ENCODE peak calls at places on chromosomes 6 and 20, in ten cellular contexts. One of them, this sample, is unnamed.

GRCh38 chr6:109740787-109741186 is 49.7 kb downstream of the FIG4 start:
- DNase-seq in WTC11: no peak
- DNase-seq in SJSA1: no peak
- DNase-seq in astrocyte of the spinal cord: no peak
- DNase-seq in aorta: no peak
- DNase-seq in foreskin fibroblast: no peak
- DNase-seq in left ventricle myocardium inferior: no peak
- DNase-seq in GM23248: no peak
- DNase-seq in activated CD8-positive, alpha-beta memory T cell treated with anti-CD3 and anti-CD28 coated beads for 48 hours: no peak
- DNase-seq in effector memory CD8-positive, alpha-beta T cell: no peak
- DNase-seq in this sample: no peak

GRCh38 chr20:37245181-37245580 is 16.4 kb downstream of the GHRH start:
- DNase-seq in WTC11: no peak
- DNase-seq in SJSA1: no peak
- DNase-seq in astrocyte of the spinal cord: no peak
- DNase-seq in aorta: no peak
- DNase-seq in foreskin fibroblast: no peak
- DNase-seq in left ventricle myocardium inferior: no peak
- DNase-seq in GM23248: no peak
- DNase-seq in activated CD8-positive, alpha-beta memory T cell treated with anti-CD3 and anti-CD28 coated beads for 48 hours: no peak
- DNase-seq in effector memory CD8-positive, alpha-beta T cell: no peak
- DNase-seq in this sample: no peak

GRCh38 chr20:39108746-39109145 is 146.6 kb downstream of the DHX35 start:
- DNase-seq in WTC11: no peak
- DNase-seq in SJSA1: no peak
- DNase-seq in astrocyte of the spinal cord: no peak
- DNase-seq in aorta: no peak
- DNase-seq in foreskin fibroblast: peak; percentile 34
- DNase-seq in left ventricle myocardium inferior: no peak
- DNase-seq in GM23248: peak; percentile 76
- DNase-seq in activated CD8-positive, alpha-beta memory T cell treated with anti-CD3 and anti-CD28 coated beads for 48 hours: no peak
- DNase-seq in effector memory CD8-positive, alpha-beta T cell: no peak
- DNase-seq in this sample: no peak

GRCh38 chr20:15703171-15703911 is 869.9 kb downstream of the KIF16B start:
- DNase-seq in WTC11: no peak
- DNase-seq in SJSA1: peak; percentile 19
- DNase-seq in astrocyte of the spinal cord: peak; percentile 84
- DNase-seq in aorta: no peak
- DNase-seq in foreskin fibroblast: peak; percentile 79
- DNase-seq in left ventricle myocardium inferior: no peak
- DNase-seq in GM23248: peak; percentile 84
- DNase-seq in activated CD8-positive, alpha-beta memory T cell treated with anti-CD3 and anti-CD28 coated beads for 48 hours: no peak
- DNase-seq in effector memory CD8-positive, alpha-beta T cell: no peak
- DNase-seq in this sample: no peak

GRCh38 chr6:37237789-37238188 is 19.8 kb upstream of the TBC1D22B start:
- DNase-seq in WTC11: no peak
- DNase-seq in SJSA1: no peak
- DNase-seq in astrocyte of the spinal cord: no peak
- DNase-seq in aorta: no peak
- DNase-seq in foreskin fibroblast: no peak
- DNase-seq in left ventricle myocardium inferior: no peak
- DNase-seq in GM23248: no peak
- DNase-seq in activated CD8-positive, alpha-beta memory T cell treated with anti-CD3 and anti-CD28 coated beads for 48 hours: no peak
- DNase-seq in effector memory CD8-positive, alpha-beta T cell: no peak
- DNase-seq in this sample: no peak

GRCh38 chr20:5095454-5095853 is 24.3 kb downstream of the PCNA start:
- DNase-seq in WTC11: no peak
- DNase-seq in SJSA1: no peak
- DNase-seq in astrocyte of the spinal cord: no peak
- DNase-seq in aorta: no peak
- DNase-seq in foreskin fibroblast: no peak
- DNase-seq in left ventricle myocardium inferior: no peak
- DNase-seq in GM23248: no peak
- DNase-seq in activated CD8-positive, alpha-beta memory T cell treated with anti-CD3 and anti-CD28 coated beads for 48 hours: no peak
- DNase-seq in effector memory CD8-positive, alpha-beta T cell: no peak
- DNase-seq in this sample: no peak

GRCh38 chr6:30450908-30451818 is 38.1 kb upstream of the HLA-E start:
- DNase-seq in WTC11: peak; percentile 59
- DNase-seq in SJSA1: peak; percentile 57
- DNase-seq in astrocyte of the spinal cord: peak; percentile 84
- DNase-seq in aorta: peak; percentile 88
- DNase-seq in foreskin fibroblast: peak; percentile 36
- DNase-seq in left ventricle myocardium inferior: peak; percentile 44
- DNase-seq in GM23248: peak; percentile 73
- DNase-seq in activated CD8-positive, alpha-beta memory T cell treated with anti-CD3 and anti-CD28 coated beads for 48 hours: peak; percentile 12
- DNase-seq in effector memory CD8-positive, alpha-beta T cell: peak; percentile 57
- DNase-seq in this sample: peak; percentile 47

GRCh38 chr6:102402635-102403329 is 1009.3 kb downstream of the GRIK2 start:
- DNase-seq in WTC11: no peak
- DNase-seq in SJSA1: no peak
- DNase-seq in astrocyte of the spinal cord: no peak
- DNase-seq in aorta: no peak
- DNase-seq in foreskin fibroblast: no peak
- DNase-seq in left ventricle myocardium inferior: no peak
- DNase-seq in GM23248: no peak
- DNase-seq in activated CD8-positive, alpha-beta memory T cell treated with anti-CD3 and anti-CD28 coated beads for 48 hours: no peak
- DNase-seq in effector memory CD8-positive, alpha-beta T cell: no peak
- DNase-seq in this sample: no peak

GRCh38 chr6:105091140-105091829 is 88.5 kb downstream of the POPDC3 start:
- DNase-seq in WTC11: no peak
- DNase-seq in SJSA1: no peak
- DNase-seq in astrocyte of the spinal cord: no peak
- DNase-seq in aorta: no peak
- DNase-seq in foreskin fibroblast: no peak
- DNase-seq in left ventricle myocardium inferior: no peak
- DNase-seq in GM23248: no peak
- DNase-seq in activated CD8-positive, alpha-beta memory T cell treated with anti-CD3 and anti-CD28 coated beads for 48 hours: no peak
- DNase-seq in effector memory CD8-positive, alpha-beta T cell: no peak
- DNase-seq in this sample: peak; percentile 63

GRCh38 chr6:99022039-99022609 is 74.4 kb upstream of the FBXL4 start:
- DNase-seq in WTC11: no peak
- DNase-seq in SJSA1: no peak
- DNase-seq in astrocyte of the spinal cord: no peak
- DNase-seq in aorta: no peak
- DNase-seq in foreskin fibroblast: no peak
- DNase-seq in left ventricle myocardium inferior: no peak
- DNase-seq in GM23248: no peak
- DNase-seq in activated CD8-positive, alpha-beta memory T cell treated with anti-CD3 and anti-CD28 coated beads for 48 hours: no peak
- DNase-seq in effector memory CD8-positive, alpha-beta T cell: no peak
- DNase-seq in this sample: no peak

GRCh38 chr20:9480066-9480465 is 34.3 kb upstream of the LAMP5 start:
- DNase-seq in WTC11: no peak
- DNase-seq in SJSA1: no peak
- DNase-seq in astrocyte of the spinal cord: no peak
- DNase-seq in aorta: no peak
- DNase-seq in foreskin fibroblast: no peak
- DNase-seq in left ventricle myocardium inferior: no peak
- DNase-seq in GM23248: no peak
- DNase-seq in activated CD8-positive, alpha-beta memory T cell treated with anti-CD3 and anti-CD28 coated beads for 48 hours: no peak
- DNase-seq in effector memory CD8-positive, alpha-beta T cell: no peak
- DNase-seq in this sample: no peak

GRCh38 chr20:35040090-35040489 is 52.5 kb downstream of the TRPC4AP start:
- DNase-seq in WTC11: no peak
- DNase-seq in SJSA1: no peak
- DNase-seq in astrocyte of the spinal cord: no peak
- DNase-seq in aorta: no peak
- DNase-seq in foreskin fibroblast: no peak
- DNase-seq in left ventricle myocardium inferior: no peak
- DNase-seq in GM23248: no peak
- DNase-seq in activated CD8-positive, alpha-beta memory T cell treated with anti-CD3 and anti-CD28 coated beads for 48 hours: no peak
- DNase-seq in effector memory CD8-positive, alpha-beta T cell: no peak
- DNase-seq in this sample: no peak

GRCh38 chr6:83429857-83430605 is 820 bp downstream of the ME1 start:
- DNase-seq in WTC11: peak; percentile 13
- DNase-seq in SJSA1: peak; percentile 88
- DNase-seq in astrocyte of the spinal cord: peak; percentile 40
- DNase-seq in aorta: no peak
- DNase-seq in foreskin fibroblast: peak; percentile 14
- DNase-seq in left ventricle myocardium inferior: no peak
- DNase-seq in GM23248: peak; percentile 53
- DNase-seq in activated CD8-positive, alpha-beta memory T cell treated with anti-CD3 and anti-CD28 coated beads for 48 hours: no peak
- DNase-seq in effector memory CD8-positive, alpha-beta T cell: no peak
- DNase-seq in this sample: peak; percentile 74

GRCh38 chr6:41411961-41412360 is 76.6 kb downstream of the NCR2 start:
- DNase-seq in WTC11: no peak
- DNase-seq in SJSA1: peak; percentile 50
- DNase-seq in astrocyte of the spinal cord: no peak
- DNase-seq in aorta: no peak
- DNase-seq in foreskin fibroblast: no peak
- DNase-seq in left ventricle myocardium inferior: no peak
- DNase-seq in GM23248: peak; percentile 15
- DNase-seq in activated CD8-positive, alpha-beta memory T cell treated with anti-CD3 and anti-CD28 coated beads for 48 hours: no peak
- DNase-seq in effector memory CD8-positive, alpha-beta T cell: no peak
- DNase-seq in this sample: no peak

GRCh38 chr6:11929451-11929850 is 82.7 kb upstream of the HIVEP1 start:
- DNase-seq in WTC11: no peak
- DNase-seq in SJSA1: no peak
- DNase-seq in astrocyte of the spinal cord: no peak
- DNase-seq in aorta: no peak
- DNase-seq in foreskin fibroblast: no peak
- DNase-seq in left ventricle myocardium inferior: no peak
- DNase-seq in GM23248: no peak
- DNase-seq in activated CD8-positive, alpha-beta memory T cell treated with anti-CD3 and anti-CD28 coated beads for 48 hours: no peak
- DNase-seq in effector memory CD8-positive, alpha-beta T cell: no peak
- DNase-seq in this sample: no peak

GRCh38 chr20:24981750-24982149 is 10.8 kb downstream of the APMAP start:
- DNase-seq in WTC11: no peak
- DNase-seq in SJSA1: no peak
- DNase-seq in astrocyte of the spinal cord: no peak
- DNase-seq in aorta: peak; percentile 89
- DNase-seq in foreskin fibroblast: no peak
- DNase-seq in left ventricle myocardium inferior: peak; percentile 49
- DNase-seq in GM23248: no peak
- DNase-seq in activated CD8-positive, alpha-beta memory T cell treated with anti-CD3 and anti-CD28 coated beads for 48 hours: no peak
- DNase-seq in effector memory CD8-positive, alpha-beta T cell: no peak
- DNase-seq in this sample: no peak

GRCh38 chr6:82909551-82909950 is 156.1 kb downstream of the UBE3D start:
- DNase-seq in WTC11: no peak
- DNase-seq in SJSA1: no peak
- DNase-seq in astrocyte of the spinal cord: peak; percentile 51
- DNase-seq in aorta: no peak
- DNase-seq in foreskin fibroblast: peak; percentile 28
- DNase-seq in left ventricle myocardium inferior: no peak
- DNase-seq in GM23248: peak; percentile 8
- DNase-seq in activated CD8-positive, alpha-beta memory T cell treated with anti-CD3 and anti-CD28 coated beads for 48 hours: no peak
- DNase-seq in effector memory CD8-positive, alpha-beta T cell: no peak
- DNase-seq in this sample: no peak

GRCh38 chr6:71720705-71721104 is 165.6 kb upstream of the RIMS1 start:
- DNase-seq in WTC11: no peak
- DNase-seq in SJSA1: no peak
- DNase-seq in astrocyte of the spinal cord: no peak
- DNase-seq in aorta: no peak
- DNase-seq in foreskin fibroblast: no peak
- DNase-seq in left ventricle myocardium inferior: no peak
- DNase-seq in GM23248: no peak
- DNase-seq in activated CD8-positive, alpha-beta memory T cell treated with anti-CD3 and anti-CD28 coated beads for 48 hours: no peak
- DNase-seq in effector memory CD8-positive, alpha-beta T cell: no peak
- DNase-seq in this sample: no peak

GRCh38 chr6:35496036-35496850 is 636 bp downstream of the TEAD3 start:
- DNase-seq in WTC11: peak; percentile 51
- DNase-seq in SJSA1: peak; percentile 66
- DNase-seq in astrocyte of the spinal cord: peak; percentile 19
- DNase-seq in aorta: no peak
- DNase-seq in foreskin fibroblast: no peak
- DNase-seq in left ventricle myocardium inferior: peak; percentile 58
- DNase-seq in GM23248: peak; percentile 77
- DNase-seq in activated CD8-positive, alpha-beta memory T cell treated with anti-CD3 and anti-CD28 coated beads for 48 hours: no peak
- DNase-seq in effector memory CD8-positive, alpha-beta T cell: no peak
- DNase-seq in this sample: no peak

GRCh38 chr6:12472601-12473038 is 182.5 kb downstream of the EDN1 start:
- DNase-seq in WTC11: no peak
- DNase-seq in SJSA1: no peak
- DNase-seq in astrocyte of the spinal cord: peak; percentile 68
- DNase-seq in aorta: peak; percentile 81
- DNase-seq in foreskin fibroblast: peak; percentile 52
- DNase-seq in left ventricle myocardium inferior: peak; percentile 37
- DNase-seq in GM23248: peak; percentile 82
- DNase-seq in activated CD8-positive, alpha-beta memory T cell treated with anti-CD3 and anti-CD28 coated beads for 48 hours: no peak
- DNase-seq in effector memory CD8-positive, alpha-beta T cell: no peak
- DNase-seq in this sample: peak; percentile 24

GRCh38 chr6:158769228-158769627 is 49.9 kb downstream of the EZR start:
- DNase-seq in WTC11: no peak
- DNase-seq in SJSA1: no peak
- DNase-seq in astrocyte of the spinal cord: no peak
- DNase-seq in aorta: no peak
- DNase-seq in foreskin fibroblast: no peak
- DNase-seq in left ventricle myocardium inferior: peak; percentile 36
- DNase-seq in GM23248: no peak
- DNase-seq in activated CD8-positive, alpha-beta memory T cell treated with anti-CD3 and anti-CD28 coated beads for 48 hours: no peak
- DNase-seq in effector memory CD8-positive, alpha-beta T cell: no peak
- DNase-seq in this sample: no peak

GRCh38 chr20:60528141-60528540 is 569.9 kb downstream of the CDH26 start:
- DNase-seq in WTC11: no peak
- DNase-seq in SJSA1: no peak
- DNase-seq in astrocyte of the spinal cord: no peak
- DNase-seq in aorta: no peak
- DNase-seq in foreskin fibroblast: no peak
- DNase-seq in left ventricle myocardium inferior: no peak
- DNase-seq in GM23248: peak; percentile 32
- DNase-seq in activated CD8-positive, alpha-beta memory T cell treated with anti-CD3 and anti-CD28 coated beads for 48 hours: no peak
- DNase-seq in effector memory CD8-positive, alpha-beta T cell: no peak
- DNase-seq in this sample: no peak

GRCh38 chr20:37343212-37343993 is 2.5 kb upstream of the SRC start:
- DNase-seq in WTC11: no peak
- DNase-seq in SJSA1: no peak
- DNase-seq in astrocyte of the spinal cord: no peak
- DNase-seq in aorta: no peak
- DNase-seq in foreskin fibroblast: no peak
- DNase-seq in left ventricle myocardium inferior: no peak
- DNase-seq in GM23248: no peak
- DNase-seq in activated CD8-positive, alpha-beta memory T cell treated with anti-CD3 and anti-CD28 coated beads for 48 hours: no peak
- DNase-seq in effector memory CD8-positive, alpha-beta T cell: no peak
- DNase-seq in this sample: no peak

GRCh38 chr6:56758120-56758519 is 115.4 kb upstream of the DST start:
- DNase-seq in WTC11: no peak
- DNase-seq in SJSA1: no peak
- DNase-seq in astrocyte of the spinal cord: no peak
- DNase-seq in aorta: no peak
- DNase-seq in foreskin fibroblast: no peak
- DNase-seq in left ventricle myocardium inferior: no peak
- DNase-seq in GM23248: peak; percentile 51
- DNase-seq in activated CD8-positive, alpha-beta memory T cell treated with anti-CD3 and anti-CD28 coated beads for 48 hours: no peak
- DNase-seq in effector memory CD8-positive, alpha-beta T cell: no peak
- DNase-seq in this sample: no peak

GRCh38 chr6:105346052-105346451 is 56.8 kb downstream of the PREP start:
- DNase-seq in WTC11: no peak
- DNase-seq in SJSA1: peak; percentile 68
- DNase-seq in astrocyte of the spinal cord: peak; percentile 79
- DNase-seq in aorta: no peak
- DNase-seq in foreskin fibroblast: peak; percentile 81
- DNase-seq in left ventricle myocardium inferior: no peak
- DNase-seq in GM23248: peak; percentile 81
- DNase-seq in activated CD8-positive, alpha-beta memory T cell treated with anti-CD3 and anti-CD28 coated beads for 48 hours: no peak
- DNase-seq in effector memory CD8-positive, alpha-beta T cell: no peak
- DNase-seq in this sample: no peak

GRCh38 chr6:106377061-106377540 is 16.6 kb downstream of the CRYBG1 start:
- DNase-seq in WTC11: no peak
- DNase-seq in SJSA1: peak; percentile 21
- DNase-seq in astrocyte of the spinal cord: peak; percentile 53
- DNase-seq in aorta: no peak
- DNase-seq in foreskin fibroblast: no peak
- DNase-seq in left ventricle myocardium inferior: no peak
- DNase-seq in GM23248: peak; percentile 41
- DNase-seq in activated CD8-positive, alpha-beta memory T cell treated with anti-CD3 and anti-CD28 coated beads for 48 hours: no peak
- DNase-seq in effector memory CD8-positive, alpha-beta T cell: no peak
- DNase-seq in this sample: no peak

GRCh38 chr20:37308098-37309050 is 18.9 kb downstream of the MANBAL start:
- DNase-seq in WTC11: no peak
- DNase-seq in SJSA1: no peak
- DNase-seq in astrocyte of the spinal cord: no peak
- DNase-seq in aorta: no peak
- DNase-seq in foreskin fibroblast: no peak
- DNase-seq in left ventricle myocardium inferior: no peak
- DNase-seq in GM23248: no peak
- DNase-seq in activated CD8-positive, alpha-beta memory T cell treated with anti-CD3 and anti-CD28 coated beads for 48 hours: no peak
- DNase-seq in effector memory CD8-positive, alpha-beta T cell: no peak
- DNase-seq in this sample: no peak

GRCh38 chr20:57772349-57772964 is 62.6 kb upstream of the PMEPA1 start:
- DNase-seq in WTC11: peak; percentile 27
- DNase-seq in SJSA1: peak; percentile 79
- DNase-seq in astrocyte of the spinal cord: peak; percentile 74
- DNase-seq in aorta: peak; percentile 67
- DNase-seq in foreskin fibroblast: peak; percentile 71
- DNase-seq in left ventricle myocardium inferior: no peak
- DNase-seq in GM23248: peak; percentile 83
- DNase-seq in activated CD8-positive, alpha-beta memory T cell treated with anti-CD3 and anti-CD28 coated beads for 48 hours: no peak
- DNase-seq in effector memory CD8-positive, alpha-beta T cell: no peak
- DNase-seq in this sample: peak; percentile 91